ENCODE peak calls at places on chromosomes 11 and 22, in six cellular contexts. One of them, this sample, is unnamed.

GRCh38 chr11:57644748-57645715 is 4.7 kb downstream of the YPEL4 start:
- DNase-seq in cardiac muscle cell: peak
- DNase-seq in AG04449: no peak
- DNase-seq in cardiac fibroblast: peak
- DNase-seq in adrenal gland: peak
- DNase-seq in keratinocyte: peak
- DNase-seq in this sample: no peak

GRCh38 chr11:112128483-112129121 is 35.3 kb downstream of the IL18 start:
- DNase-seq in cardiac fibroblast: peak
- DNase-seq in keratinocyte: peak
- DNase-seq in cardiac muscle cell: no peak
- DNase-seq in adrenal gland: peak
- DNase-seq in AG04449: peak
- DNase-seq in this sample: peak

GRCh38 chr11:71406681-71407080 is 41.5 kb downstream of the DHCR7 start:
- DNase-seq in keratinocyte: no peak
- DNase-seq in cardiac muscle cell: no peak
- DNase-seq in adrenal gland: no peak
- DNase-seq in cardiac fibroblast: no peak
- DNase-seq in AG04449: no peak
- DNase-seq in this sample: no peak

GRCh38 chr11:13120691-13121090 is 111.6 kb downstream of the RASSF10 start:
- DNase-seq in cardiac fibroblast: peak
- DNase-seq in AG04449: peak
- DNase-seq in keratinocyte: no peak
- DNase-seq in cardiac muscle cell: no peak
- DNase-seq in adrenal gland: no peak
- DNase-seq in this sample: no peak

GRCh38 chr11:8087185-8087584 is 6.2 kb downstream of the TUB start:
- DNase-seq in cardiac fibroblast: no peak
- DNase-seq in AG04449: no peak
- DNase-seq in cardiac muscle cell: no peak
- DNase-seq in keratinocyte: no peak
- DNase-seq in adrenal gland: no peak
- DNase-seq in this sample: no peak

GRCh38 chr11:56783448-56784041 is 35.0 kb upstream of the OR9G4 start:
- DNase-seq in adrenal gland: no peak
- DNase-seq in cardiac muscle cell: peak
- DNase-seq in AG04449: peak
- DNase-seq in cardiac fibroblast: peak
- DNase-seq in keratinocyte: no peak
- DNase-seq in this sample: peak

GRCh38 chr22:26756675-26757293 is 99.4 kb downstream of the MIAT start:
- DNase-seq in keratinocyte: no peak
- DNase-seq in cardiac muscle cell: peak
- DNase-seq in adrenal gland: peak
- DNase-seq in cardiac fibroblast: peak
- DNase-seq in AG04449: no peak
- DNase-seq in this sample: no peak

GRCh38 chr11:118142081-118142480 is 10.5 kb downstream of the SCN4B start:
- DNase-seq in keratinocyte: no peak
- DNase-seq in cardiac fibroblast: no peak
- DNase-seq in cardiac muscle cell: no peak
- DNase-seq in AG04449: no peak
- DNase-seq in adrenal gland: no peak
- DNase-seq in this sample: peak

GRCh38 chr11:78110830-78111229 is 28.6 kb downstream of the ALG8 start:
- DNase-seq in cardiac fibroblast: no peak
- DNase-seq in adrenal gland: no peak
- DNase-seq in AG04449: no peak
- DNase-seq in keratinocyte: no peak
- DNase-seq in cardiac muscle cell: no peak
- DNase-seq in this sample: no peak

GRCh38 chr11:14423633-14424032 is 64.7 kb upstream of the RRAS2 start:
- DNase-seq in cardiac fibroblast: peak
- DNase-seq in adrenal gland: no peak
- DNase-seq in AG04449: peak
- DNase-seq in keratinocyte: no peak
- DNase-seq in cardiac muscle cell: no peak
- DNase-seq in this sample: no peak

GRCh38 chr11:68255526-68255925 is 16.2 kb downstream of the C11orf24 start:
- DNase-seq in keratinocyte: no peak
- DNase-seq in AG04449: no peak
- DNase-seq in cardiac muscle cell: no peak
- DNase-seq in adrenal gland: no peak
- DNase-seq in cardiac fibroblast: no peak
- DNase-seq in this sample: no peak

GRCh38 chr11:46160100-46160499 is 38.8 kb upstream of the PHF21A start:
- DNase-seq in AG04449: no peak
- DNase-seq in keratinocyte: peak
- DNase-seq in cardiac fibroblast: no peak
- DNase-seq in adrenal gland: no peak
- DNase-seq in cardiac muscle cell: peak
- DNase-seq in this sample: no peak

GRCh38 chr22:50310949-50311444 is 3.6 kb upstream of the PLXNB2 start:
- DNase-seq in AG04449: no peak
- DNase-seq in adrenal gland: no peak
- DNase-seq in cardiac muscle cell: no peak
- DNase-seq in keratinocyte: no peak
- DNase-seq in cardiac fibroblast: no peak
- DNase-seq in this sample: no peak

GRCh38 chr22:17562906-17563870 is at the start of gene SLC25A18:
- DNase-seq in cardiac muscle cell: peak
- DNase-seq in AG04449: no peak
- DNase-seq in adrenal gland: peak
- DNase-seq in keratinocyte: no peak
- DNase-seq in cardiac fibroblast: peak
- DNase-seq in this sample: no peak

GRCh38 chr11:7421136-7421535 is 64.2 kb upstream of the OLFML1 start:
- DNase-seq in cardiac fibroblast: no peak
- DNase-seq in AG04449: no peak
- DNase-seq in adrenal gland: no peak
- DNase-seq in keratinocyte: no peak
- DNase-seq in cardiac muscle cell: no peak
- DNase-seq in this sample: no peak

GRCh38 chr11:78957481-78958245 is 383.0 kb upstream of the NARS2 start:
- DNase-seq in cardiac muscle cell: no peak
- DNase-seq in adrenal gland: no peak
- DNase-seq in AG04449: no peak
- DNase-seq in cardiac fibroblast: no peak
- DNase-seq in keratinocyte: no peak
- DNase-seq in this sample: no peak

GRCh38 chr22:37193629-37194191 is 5.7 kb upstream of the C1QTNF6 start:
- DNase-seq in keratinocyte: no peak
- DNase-seq in AG04449: no peak
- DNase-seq in adrenal gland: peak
- DNase-seq in cardiac muscle cell: no peak
- DNase-seq in cardiac fibroblast: peak
- DNase-seq in this sample: no peak

GRCh38 chr22:40482886-40483285 is 112.5 kb downstream of the SGSM3 start:
- DNase-seq in cardiac fibroblast: no peak
- DNase-seq in adrenal gland: no peak
- DNase-seq in cardiac muscle cell: no peak
- DNase-seq in AG04449: no peak
- DNase-seq in keratinocyte: no peak
- DNase-seq in this sample: no peak

GRCh38 chr22:40487663-40488249 is 117.4 kb downstream of the SGSM3 start:
- DNase-seq in cardiac fibroblast: peak
- DNase-seq in keratinocyte: no peak
- DNase-seq in cardiac muscle cell: no peak
- DNase-seq in AG04449: no peak
- DNase-seq in adrenal gland: no peak
- DNase-seq in this sample: no peak

GRCh38 chr22:40485813-40486610 is 115.6 kb downstream of the SGSM3 start:
- DNase-seq in cardiac fibroblast: no peak
- DNase-seq in AG04449: no peak
- DNase-seq in cardiac muscle cell: no peak
- DNase-seq in adrenal gland: peak
- DNase-seq in keratinocyte: no peak
- DNase-seq in this sample: no peak

GRCh38 chr22:40486962-40487602 is 116.7 kb downstream of the SGSM3 start:
- DNase-seq in cardiac muscle cell: no peak
- DNase-seq in cardiac fibroblast: no peak
- DNase-seq in adrenal gland: no peak
- DNase-seq in keratinocyte: no peak
- DNase-seq in AG04449: no peak
- DNase-seq in this sample: no peak

DNA sequence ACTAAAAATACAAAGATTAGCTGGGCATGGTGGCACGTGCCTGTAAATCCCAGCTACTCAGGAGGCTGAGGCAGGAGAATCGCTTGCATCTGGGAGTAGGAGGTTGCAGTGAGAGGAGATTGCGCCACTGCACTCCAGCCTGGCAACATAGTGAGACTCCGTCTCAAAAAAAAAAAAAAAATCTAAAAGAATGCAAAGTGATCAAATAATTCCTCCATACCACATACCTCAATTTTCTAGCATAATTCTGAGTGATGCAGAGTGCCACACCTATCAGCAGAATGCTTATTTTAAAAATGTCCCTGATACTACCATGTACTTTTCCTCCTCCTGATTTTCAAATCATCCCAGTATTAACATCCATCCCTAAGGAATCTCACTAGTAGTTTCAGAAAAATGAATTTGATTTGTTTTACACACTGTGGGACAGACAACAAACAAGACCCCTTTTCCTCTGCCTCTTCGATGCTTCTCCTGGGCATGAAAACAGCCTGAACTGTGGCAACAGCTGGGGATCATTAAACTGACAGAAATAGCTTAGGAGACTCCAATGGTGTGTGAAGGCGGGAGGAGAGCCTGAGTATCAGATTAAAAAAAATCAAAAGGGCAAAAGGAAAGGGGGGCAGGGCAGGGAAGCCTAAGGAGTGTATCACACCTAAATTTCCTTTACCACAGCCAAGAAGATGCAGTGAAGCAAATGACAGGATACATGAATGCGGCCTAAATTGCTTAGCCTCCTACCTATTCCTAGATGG is 114.7 kb downstream of the SGSM3 start:
- DNase-seq in AG04449: no peak
- DNase-seq in cardiac muscle cell: no peak
- DNase-seq in cardiac fibroblast: peak
- DNase-seq in keratinocyte: no peak
- DNase-seq in adrenal gland: no peak
- DNase-seq in this sample: no peak
- TF ChIP-seq CTCF in AG04449: no peak
- TF ChIP-seq CTCF in cardiac muscle cell: no peak
- TF ChIP-seq CTCF in cardiac fibroblast: no peak
- TF ChIP-seq CTCF in keratinocyte: no peak
- TF ChIP-seq CTCF in adrenal gland: no peak
- TF ChIP-seq CTCF in this sample: no peak

GRCh38 chr11:40125054-40125453 is 1334.4 kb downstream of the LRRC4C start:
- DNase-seq in keratinocyte: no peak
- DNase-seq in AG04449: no peak
- DNase-seq in cardiac fibroblast: no peak
- DNase-seq in cardiac muscle cell: no peak
- DNase-seq in adrenal gland: no peak
- DNase-seq in this sample: no peak
- TF ChIP-seq CTCF in keratinocyte: no peak
- TF ChIP-seq CTCF in AG04449: no peak
- TF ChIP-seq CTCF in cardiac fibroblast: no peak
- TF ChIP-seq CTCF in cardiac muscle cell: no peak
- TF ChIP-seq CTCF in adrenal gland: no peak
- TF ChIP-seq CTCF in this sample: peak

GRCh38 chr11:73141309-73142127 is 600 bp downstream of the FCHSD2 start:
- DNase-seq in keratinocyte: no peak
- DNase-seq in cardiac muscle cell: peak
- DNase-seq in AG04449: no peak
- DNase-seq in adrenal gland: peak
- DNase-seq in cardiac fibroblast: peak
- DNase-seq in this sample: no peak
- TF ChIP-seq CTCF in keratinocyte: no peak
- TF ChIP-seq CTCF in cardiac muscle cell: no peak
- TF ChIP-seq CTCF in AG04449: peak
- TF ChIP-seq CTCF in adrenal gland: peak
- TF ChIP-seq CTCF in cardiac fibroblast: no peak
- TF ChIP-seq CTCF in this sample: no peak

GRCh38 chr22:29030016-29030617 is 31.5 kb downstream of the C22orf31 start:
- DNase-seq in AG04449: no peak
- DNase-seq in keratinocyte: no peak
- DNase-seq in cardiac fibroblast: peak
- DNase-seq in adrenal gland: no peak
- DNase-seq in cardiac muscle cell: no peak
- DNase-seq in this sample: no peak

GRCh38 chr22:29028468-29028867 is 33.2 kb downstream of the C22orf31 start:
- DNase-seq in AG04449: no peak
- DNase-seq in cardiac muscle cell: no peak
- DNase-seq in cardiac fibroblast: no peak
- DNase-seq in keratinocyte: no peak
- DNase-seq in adrenal gland: no peak
- DNase-seq in this sample: no peak

GRCh38 chr22:29031236-29031982 is 30.2 kb downstream of the C22orf31 start:
- DNase-seq in AG04449: peak
- DNase-seq in adrenal gland: peak
- DNase-seq in cardiac fibroblast: peak
- DNase-seq in keratinocyte: no peak
- DNase-seq in cardiac muscle cell: peak
- DNase-seq in this sample: peak

GRCh38 chr22:29030618-29031235 is 30.9 kb downstream of the C22orf31 start:
- DNase-seq in cardiac muscle cell: peak
- DNase-seq in adrenal gland: peak
- DNase-seq in cardiac fibroblast: peak
- DNase-seq in AG04449: no peak
- DNase-seq in keratinocyte: no peak
- DNase-seq in this sample: peak

GRCh38 chr22:29029202-29030000 is 32.2 kb downstream of the C22orf31 start:
- DNase-seq in adrenal gland: no peak
- DNase-seq in keratinocyte: no peak
- DNase-seq in cardiac fibroblast: no peak
- DNase-seq in cardiac muscle cell: no peak
- DNase-seq in AG04449: no peak
- DNase-seq in this sample: no peak
- TF ChIP-seq CTCF in adrenal gland: no peak
- TF ChIP-seq CTCF in keratinocyte: no peak
- TF ChIP-seq CTCF in cardiac fibroblast: no peak
- TF ChIP-seq CTCF in cardiac muscle cell: no peak
- TF ChIP-seq CTCF in AG04449: no peak
- TF ChIP-seq CTCF in this sample: no peak

GRCh38 chr22:24585927-24586546 is 6.8 kb downstream of the LRRC75B start:
- DNase-seq in cardiac muscle cell: no peak
- DNase-seq in AG04449: no peak
- DNase-seq in keratinocyte: no peak
- DNase-seq in cardiac fibroblast: no peak
- DNase-seq in adrenal gland: no peak
- DNase-seq in this sample: no peak
- TF ChIP-seq CTCF in cardiac muscle cell: no peak
- TF ChIP-seq CTCF in AG04449: no peak
- TF ChIP-seq CTCF in keratinocyte: no peak
- TF ChIP-seq CTCF in cardiac fibroblast: no peak
- TF ChIP-seq CTCF in adrenal gland: no peak
- TF ChIP-seq CTCF in this sample: no peak